ENCODE peak calls at places on chromosomes 11 and 22, in six cellular contexts. L is CD8-positive, alpha-beta T cell; A is K562; W is neuronal stem cell; X is body of pancreas; O is iPS DF 6.9. Y is an unnamed sample.

GRCh38 chr22:17257091-17257490 is 37.9 kb upstream of the ADA2 start:
- DNase-seq in L (no peak), A (no peak), W (no peak), X (no peak), O (no peak), Y (no peak)

GRCh38 chr11:12746593-12747097 is 72.4 kb downstream of the TEAD1 start:
- DNase-seq in L (no peak), A (peak; percentile 96), W (peak; percentile 75), X (peak; percentile 50), O (peak; percentile 57), Y (no peak)

GRCh38 chr22:39174498-39175120 is 22.1 kb upstream of the CBX7 start:
- DNase-seq in L (peak; percentile 68), A (peak; percentile 18), W (peak; percentile 99), X (peak; percentile 64), O (peak; percentile 99), Y (peak; percentile 89)

GRCh38 chr11:119316729-119317591 is at the start of gene MCAM:
- DNase-seq in L (no peak), A (peak; percentile 74), W (no peak), X (peak; percentile 41), O (no peak), Y (no peak)

GRCh38 chr11:77084581-77085191 is 17.9 kb downstream of the CAPN5 start:
- DNase-seq in L (no peak), A (no peak), W (no peak), X (peak; percentile 21), O (no peak), Y (no peak)

GRCh38 chr22:41308054-41308453 is 6.7 kb downstream of the ZC3H7B start:
- DNase-seq in L (no peak), A (peak; percentile 39), W (no peak), X (no peak), O (no peak), Y (no peak)

GRCh38 chr22:30004689-30005088 is 75.6 kb upstream of the HORMAD2 start:
- DNase-seq in L (no peak), A (no peak), W (no peak), X (no peak), O (no peak), Y (no peak)

GRCh38 chr11:64563966-64564365 is 27.1 kb upstream of the SLC22A12 start:
- DNase-seq in L (no peak), A (no peak), W (no peak), X (no peak), O (no peak), Y (no peak)

GRCh38 chr11:96145163-96145585 is 197.8 kb downstream of the MAML2 start:
- DNase-seq in L (no peak), A (no peak), W (no peak), X (no peak), O (no peak), Y (no peak)

GRCh38 chr11:74870485-74870884 is 78.4 kb downstream of the XRRA1 start:
- DNase-seq in L (no peak), A (peak; percentile 58), W (no peak), X (no peak), O (no peak), Y (no peak)

GRCh38 chr11:122099345-122100045 is 16.5 kb downstream of the BLID start:
- DNase-seq in L (no peak), A (no peak), W (no peak), X (peak; percentile 11), O (no peak), Y (no peak)

GRCh38 chr11:17799147-17799546 is 64.6 kb downstream of the KCNC1 start:
- DNase-seq in L (no peak), A (no peak), W (no peak), X (no peak), O (no peak), Y (no peak)

GRCh38 chr11:17798253-17798652 is 63.7 kb downstream of the KCNC1 start:
- DNase-seq in L (no peak), A (no peak), W (no peak), X (no peak), O (no peak), Y (no peak)

GRCh38 chr11:17796154-17796553 is 61.6 kb downstream of the KCNC1 start:
- DNase-seq in L (no peak), A (no peak), W (no peak), X (no peak), O (no peak), Y (no peak)

GRCh38 chr11:17801166-17801565 is 66.6 kb downstream of the KCNC1 start:
- DNase-seq in L (no peak), A (no peak), W (no peak), X (no peak), O (peak; percentile 27), Y (no peak)

DNA sequence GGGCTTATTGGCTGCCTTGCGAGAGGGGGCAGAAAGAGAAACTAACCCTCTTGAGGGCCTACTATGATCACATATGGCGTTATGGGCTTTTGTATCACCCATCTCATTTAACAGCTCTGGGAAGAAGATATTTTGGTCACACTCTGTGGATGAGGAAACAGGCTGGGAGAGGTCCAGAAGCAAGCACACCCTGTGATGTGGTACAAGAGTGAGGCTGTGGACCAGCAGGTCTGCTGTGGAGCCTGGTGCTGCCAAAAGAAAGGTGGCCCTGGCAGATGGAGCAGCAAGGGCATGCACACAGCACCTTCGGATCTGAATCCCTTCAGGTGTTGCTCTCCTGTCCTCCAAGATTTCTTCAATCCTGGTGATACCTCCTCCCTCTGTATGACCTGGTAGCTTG is 64.1 kb downstream of the KCNC1 start:
- DNase-seq in L (no peak), A (no peak), W (no peak), X (no peak), O (no peak), Y (no peak)
- H3K27ac ChIP-seq in L (no peak overlapping the region), A (no peak overlapping the region), W (no peak overlapping the region), X (no peak overlapping the region), O (no peak overlapping the region), Y (peak overlapping the region; percentile 76)

GRCh38 chr22:23230348-23231068 is 50.2 kb downstream of the BCR start:
- DNase-seq in L (no peak), A (no peak), W (no peak), X (no peak), O (no peak), Y (no peak)
- H3K27ac ChIP-seq in L (no peak overlapping the region), A (no peak overlapping the region), W (peak overlapping the region; percentile 23), X (no peak overlapping the region), O (peak overlapping the region; percentile 76), Y (no peak overlapping the region)

GRCh38 chr22:21762712-21763581 is 27.4 kb upstream of the YPEL1 start:
- DNase-seq in L (no peak), A (no peak), W (no peak), X (no peak), O (no peak), Y (no peak)

GRCh38 chr22:21764038-21764804 is 28.6 kb upstream of the YPEL1 start:
- DNase-seq in L (no peak), A (no peak), W (no peak), X (no peak), O (no peak), Y (no peak)

GRCh38 chr22:21766933-21767462 is 31.4 kb upstream of the YPEL1 start:
- DNase-seq in L (peak; percentile 28), A (peak; percentile 31), W (no peak), X (peak; percentile 13), O (no peak), Y (no peak)

GRCh38 chr22:21768435-21768834 is 32.8 kb upstream of the YPEL1 start:
- DNase-seq in L (no peak), A (no peak), W (no peak), X (no peak), O (no peak), Y (no peak)

DNA sequence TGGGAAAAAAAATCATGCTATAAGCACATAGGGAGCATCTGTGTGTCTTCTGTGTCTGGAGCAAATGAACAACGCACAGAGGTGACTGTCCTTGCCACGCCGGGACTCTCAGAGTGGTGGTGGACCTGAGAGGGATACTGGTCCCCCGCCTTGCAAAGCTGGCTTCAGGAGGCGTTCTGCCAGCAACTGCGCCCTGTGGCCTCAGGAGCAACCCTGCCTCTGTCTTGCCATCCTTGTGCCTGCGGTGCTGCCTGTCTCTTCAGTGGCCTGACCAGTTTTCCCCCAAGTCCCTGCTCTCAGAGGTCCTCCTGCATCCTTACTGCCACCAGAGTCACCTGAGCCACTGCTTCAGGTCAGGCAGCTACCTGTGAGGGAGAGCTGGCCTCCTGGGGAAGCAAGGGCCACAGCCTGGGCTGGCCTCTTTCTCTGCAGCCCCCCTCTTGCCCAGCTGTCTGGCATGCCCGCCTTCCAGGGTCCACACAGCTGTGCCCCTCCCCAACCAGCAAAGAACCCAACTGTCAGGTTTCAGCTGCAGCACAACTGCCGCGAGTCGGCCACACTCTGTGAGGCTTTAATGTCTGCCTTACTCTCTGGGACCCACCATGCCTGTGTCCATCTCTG is 30.4 kb upstream of the YPEL1 start:
- DNase-seq in L (no peak), A (no peak), W (no peak), X (no peak), O (no peak), Y (no peak)
- H3K27ac ChIP-seq in L (peak overlapping the region; percentile 41), A (no peak overlapping the region), W (no peak overlapping the region), X (no peak overlapping the region), O (no peak overlapping the region), Y (no peak overlapping the region)

GRCh38 chr11:128908391-128909246 is 17.5 kb downstream of the KCNJ5 start:
- DNase-seq in L (no peak), A (no peak), W (no peak), X (peak; percentile 75), O (no peak), Y (peak; percentile 78)
- H3K27ac ChIP-seq in L (no peak overlapping the region), A (no peak overlapping the region), W (no peak overlapping the region), X (peak overlapping the region; percentile 22), O (no peak overlapping the region), Y (no peak overlapping the region)

DNA sequence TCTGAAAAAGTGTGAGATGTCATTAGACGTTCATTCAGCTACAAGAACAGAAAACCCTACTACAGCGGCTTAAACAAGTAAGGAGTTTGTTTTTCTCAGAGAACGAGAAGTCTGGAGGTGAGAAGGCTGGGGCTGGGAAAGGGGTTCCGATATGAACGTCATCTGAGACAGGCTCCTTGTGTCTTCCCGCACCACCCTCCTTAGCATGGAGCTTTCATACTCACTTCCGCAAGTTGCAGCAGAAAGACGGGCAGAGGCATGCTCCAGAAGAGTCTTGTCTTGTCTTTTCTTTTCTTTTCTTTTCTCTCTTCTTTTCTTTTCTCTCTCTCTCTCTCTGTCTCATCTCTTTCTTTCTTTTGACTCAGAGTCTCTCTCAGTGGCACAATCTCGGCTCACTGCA is 3.6 kb downstream of the TMEM45B start:
- DNase-seq in L (no peak), A (no peak), W (no peak), X (no peak), O (no peak), Y (no peak)
- H3K27ac ChIP-seq in L (no peak overlapping the region), A (no peak overlapping the region), W (no peak overlapping the region), X (no peak overlapping the region), O (no peak overlapping the region), Y (no peak overlapping the region)